ENCODE peak calls at places on chromosome X, in seven cellular contexts. R is fibroblast of lung, C is ovary, N is sigmoid colon, E is HCT116, F is bronchial epithelial cell, U is IMR-90. I is an unnamed sample.

GRCh38 chrX:119887721-119888425 is 7.8 kb upstream of the AKAP14 start:
- DNase-seq in N (peak; percentile 70), R (peak; percentile 51), E (peak; percentile 44), C (peak; percentile 29), U (peak; percentile 30), F (peak; percentile 23), I (no peak)

GRCh38 chrX:25070038-25070437 is 54.3 kb upstream of the ARX start:
- DNase-seq in C (no peak), R (no peak), E (no peak), N (no peak), F (no peak), U (no peak), I (no peak)

GRCh38 chrX:69323786-69324720 is 158.8 kb upstream of the PJA1 start:
- DNase-seq in E (no peak), R (no peak), N (no peak), U (no peak), C (no peak), F (no peak), I (no peak)

GRCh38 chrX:107728342-107729099 is 47.1 kb downstream of the TSC22D3 start:
- DNase-seq in R (no peak), F (no peak), C (no peak), E (no peak), U (no peak), N (no peak), I (no peak)

GRCh38 chrX:9362529-9362928 is 102.3 kb upstream of the TBL1X start:
- DNase-seq in C (no peak), N (no peak), R (no peak), U (no peak), F (no peak), E (no peak), I (no peak)

GRCh38 chrX:102067966-102068723 is 57.3 kb upstream of the TCEAL2 start:
- DNase-seq in U (peak; percentile 16), N (no peak), R (peak; percentile 11), E (no peak), C (no peak), F (peak; percentile 9), I (no peak)

GRCh38 chrX:11899091-11899490 is 141.1 kb downstream of the MSL3 start:
- DNase-seq in F (peak; percentile 80), E (no peak), C (no peak), R (peak; percentile 75), N (no peak), U (no peak), I (peak; percentile 9)

GRCh38 chrX:30161043-30161442 is 54.3 kb upstream of the MAGEB2 start:
- DNase-seq in U (peak; percentile 48), R (peak; percentile 21), C (no peak), F (no peak), N (no peak), E (no peak), I (no peak)

GRCh38 chrX:129646721-129647587 is 7.8 kb downstream of the APLN start:
- DNase-seq in E (no peak), F (no peak), R (no peak), C (no peak), U (no peak), N (peak; percentile 52), I (no peak)

GRCh38 chrX:38929966-38930421 is 128.7 kb downstream of the MID1IP1 start:
- DNase-seq in N (peak; percentile 74), E (no peak), F (peak; percentile 60), R (peak; percentile 78), U (peak; percentile 87), C (no peak), I (no peak)

GRCh38 chrX:12080265-12080664 is 58.0 kb upstream of the FRMPD4 start:
- DNase-seq in R (peak; percentile 23), U (peak; percentile 55), C (no peak), F (peak; percentile 43), N (no peak), E (no peak), I (no peak)

GRCh38 chrX:46574337-46574940 is 874 bp downstream of the CHST7 start:
- DNase-seq in E (no peak), F (no peak), R (peak; percentile 39), C (peak; percentile 40), U (no peak), N (no peak), I (no peak)

GRCh38 chrX:17521871-17522693 is 147.1 kb downstream of the NHS start:
- DNase-seq in F (peak; percentile 17), E (peak; percentile 16), C (peak; percentile 22), N (no peak), U (peak; percentile 45), R (peak; percentile 68), I (no peak)

GRCh38 chrX:119880552-119881437 is 9.2 kb downstream of the NDUFA1 start:
- DNase-seq in N (no peak), F (peak; percentile 47), U (peak; percentile 63), C (no peak), E (peak; percentile 23), R (peak; percentile 41), I (peak; percentile 18)

GRCh38 chrX:111854778-111855490 is 21.0 kb upstream of the TRPC5OS start:
- DNase-seq in N (no peak), E (peak; percentile 23), U (peak; percentile 11), C (no peak), F (peak; percentile 83), R (no peak), I (no peak)

GRCh38 chrX:128929281-128930057 is 593.8 kb downstream of the SMARCA1 start:
- DNase-seq in R (no peak), U (no peak), E (no peak), C (no peak), N (no peak), F (no peak), I (no peak)

GRCh38 chrX:101258260-101258581 is 32.9 kb downstream of the TAF7L start:
- DNase-seq in U (no peak), E (no peak), N (no peak), C (no peak), R (no peak), F (no peak), I (no peak)

GRCh38 chrX:104486691-104487090 is 79.3 kb upstream of the IL1RAPL2 start:
- DNase-seq in C (no peak), R (no peak), E (no peak), F (peak; percentile 52), N (no peak), U (no peak), I (no peak)

DNA sequence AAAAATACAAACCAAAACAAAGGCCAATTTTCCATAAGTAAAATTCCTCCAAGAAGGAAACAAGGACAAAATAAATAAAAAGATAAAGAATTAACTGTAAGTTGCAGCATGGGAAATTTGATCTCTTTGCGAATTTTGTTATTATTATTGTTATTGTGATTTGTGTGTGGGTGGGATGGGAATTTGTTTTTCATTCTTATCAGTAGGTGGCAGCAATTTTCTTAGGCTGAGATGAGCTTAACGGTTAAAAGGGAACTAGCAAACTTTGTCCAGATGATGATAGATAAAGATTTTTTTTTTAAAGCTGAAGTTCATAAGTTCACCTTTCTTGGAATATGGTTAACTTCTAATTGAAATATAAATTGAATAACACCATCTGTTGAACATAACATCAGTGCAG is 83.2 kb upstream of the IL1RAPL2 start:
- DNase-seq in C (no peak), N (no peak), E (no peak), F (peak; percentile 13), R (no peak), U (no peak), I (no peak)
- TF ChIP-seq CTCF in C (no peak), N (no peak), E (peak; percentile 40), F (no peak), R (peak; percentile 7), U (no peak), I (peak; percentile 9)

GRCh38 chrX:37912286-37912685 is 64.9 kb upstream of the DYNLT3 start:
- DNase-seq in N (no peak), R (peak; percentile 85), E (no peak), F (peak; percentile 64), U (no peak), C (no peak), I (no peak)

GRCh38 chrX:37910186-37910585 is 62.8 kb upstream of the DYNLT3 start:
- DNase-seq in R (no peak), N (no peak), F (no peak), C (no peak), U (no peak), E (no peak), I (no peak)

GRCh38 chrX:37904833-37905232 is 57.5 kb upstream of the DYNLT3 start:
- DNase-seq in E (no peak), F (no peak), C (no peak), U (no peak), N (no peak), R (no peak), I (no peak)

GRCh38 chrX:37905436-37906147 is 58.2 kb upstream of the DYNLT3 start:
- DNase-seq in N (no peak), R (peak; percentile 75), U (peak; percentile 30), E (no peak), F (no peak), C (peak; percentile 15), I (peak; percentile 41)

GRCh38 chrX:37906357-37906756 is 59.0 kb upstream of the DYNLT3 start:
- DNase-seq in N (no peak), R (no peak), E (no peak), U (no peak), C (no peak), F (no peak), I (no peak)
- H3K4me3 ChIP-seq in N (no peak overlapping the region), R (no peak overlapping the region), E (no peak overlapping the region), U (no peak overlapping the region), C (no peak overlapping the region), F (no peak overlapping the region), I (peak overlapping the region; percentile 41)

GRCh38 chrX:110418220-110418856 is 59.7 kb downstream of the RTL9 start:
- DNase-seq in C (peak; percentile 47), E (no peak), N (no peak), F (peak; percentile 53), U (peak; percentile 81), R (peak; percentile 78), I (peak; percentile 49)
- TF ChIP-seq CTCF in C (peak; percentile 23), E (peak; percentile 50), N (no peak), F (peak; percentile 52), U (peak; percentile 60), R (peak; percentile 57), I (peak; percentile 63)

DNA sequence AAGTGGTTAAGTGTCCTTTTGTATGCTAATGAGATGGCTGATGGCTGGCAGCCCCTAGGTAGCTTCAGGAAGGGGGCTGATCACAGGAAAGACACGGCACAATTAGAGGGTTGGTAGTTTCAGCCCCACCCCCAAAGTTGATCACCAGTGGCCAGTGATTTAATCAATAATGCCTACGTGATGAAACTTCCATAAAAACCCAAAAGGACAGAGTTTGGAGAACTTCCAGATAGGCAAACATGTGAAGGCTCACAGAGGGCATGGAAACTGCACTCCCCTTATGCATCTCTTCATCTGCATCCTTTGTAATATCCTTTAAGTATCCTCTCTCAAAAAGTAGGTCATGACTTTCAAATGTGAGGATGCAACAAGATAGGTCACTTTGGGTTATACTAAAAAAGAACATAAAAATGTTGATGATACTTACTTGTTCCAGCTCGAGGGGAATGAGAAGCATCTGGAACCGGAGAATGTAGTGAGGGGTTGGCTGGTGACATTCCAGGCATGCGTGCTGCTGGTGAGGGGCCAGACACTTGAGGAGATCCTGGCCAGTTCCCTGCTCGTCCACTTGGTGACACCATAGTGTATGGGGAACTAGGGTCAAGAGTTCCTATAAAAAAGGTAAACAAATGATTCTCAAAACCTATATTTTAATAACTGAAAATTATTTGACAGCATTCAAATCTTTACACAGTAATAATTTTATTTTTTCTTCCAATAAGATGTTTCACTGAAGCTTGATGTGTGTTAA is 16.7 kb upstream of the CXorf38 start:
- DNase-seq in R (peak; percentile 18), C (no peak), E (no peak), F (no peak), N (no peak), U (peak; percentile 33), I (no peak)
- H3K4me3 ChIP-seq in R (no peak overlapping the region), C (no peak overlapping the region), E (no peak overlapping the region), F (no peak overlapping the region), N (no peak overlapping the region), U (no peak overlapping the region), I (no peak overlapping the region)

I was measured in astrocyte of the cerebellum.